ENCODE peak calls at places on chromosomes 13 and 19, in eight cellular contexts. B is WTC11, A is cardiac fibroblast, P is ascending aorta, V is right lobe of liver, L is breast epithelium, E is PC-3, J is tibial artery. Z is an unnamed sample.

GRCh38 chr13:67574320-67575233 is 344.4 kb upstream of the PCDH9 start:
- DNase-seq in A (peak), J (no peak), E (peak), P (no peak), L (no peak), V (no peak), B (no peak), Z (no peak)

GRCh38 chr19:46913852-46914430 is 53.1 kb downstream of the ARHGAP35 start:
- DNase-seq in P (no peak), B (no peak), E (peak), J (no peak), A (no peak), V (no peak), L (no peak), Z (no peak)

GRCh38 chr13:69589531-69589930 is 518.1 kb upstream of the ATXN8OS start:
- DNase-seq in B (no peak), J (no peak), E (no peak), V (no peak), A (no peak), P (no peak), L (no peak), Z (no peak)

GRCh38 chr19:47719047-47719885 is 6.0 kb downstream of the EHD2 start:
- DNase-seq in A (peak), B (no peak), P (peak), V (no peak), E (no peak), L (peak), J (peak), Z (no peak)

GRCh38 chr19:19021115-19021514 is 12.2 kb downstream of the SUGP2 start:
- DNase-seq in L (no peak), A (peak), J (no peak), B (no peak), E (no peak), P (no peak), V (no peak), Z (no peak)

GRCh38 chr13:98503175-98504028 is 73.5 kb downstream of the STK24 start:
- DNase-seq in L (no peak), P (no peak), A (peak), V (peak), B (no peak), E (no peak), J (peak), Z (no peak)

GRCh38 chr13:107842562-107843180 is 372.7 kb downstream of the LIG4 start:
- DNase-seq in A (no peak), V (no peak), L (no peak), P (no peak), B (no peak), J (no peak), E (peak), Z (no peak)

GRCh38 chr13:110712849-110713641 is 455 bp upstream of the ING1 start:
- DNase-seq in L (peak), V (peak), J (peak), E (peak), A (peak), P (peak), B (peak), Z (peak)

GRCh38 chr19:39411006-39411831 is 1.2 kb upstream of the PLEKHG2 start:
- DNase-seq in P (peak), J (peak), E (no peak), B (no peak), A (no peak), L (no peak), V (peak), Z (no peak)

GRCh38 chr19:41175825-41176734 is 16.9 kb upstream of the CYP2S1 start:
- DNase-seq in J (peak), V (no peak), L (no peak), P (no peak), A (peak), E (peak), B (peak), Z (no peak)

GRCh38 chr13:33373624-33374023 is 88.1 kb upstream of the STARD13 start:
- DNase-seq in J (no peak), P (no peak), E (no peak), B (no peak), A (no peak), V (no peak), L (no peak), Z (no peak)

GRCh38 chr13:41416276-41416675 is 41.1 kb upstream of the RGCC start:
- DNase-seq in B (no peak), A (peak), P (no peak), E (no peak), V (no peak), L (no peak), J (no peak), Z (no peak)

GRCh38 chr19:35272122-35272715 is 3.5 kb downstream of the USF2 start:
- DNase-seq in P (no peak), J (no peak), V (no peak), A (no peak), L (no peak), B (no peak), E (no peak), Z (no peak)

GRCh38 chr13:22698477-22698876 is 482.3 kb upstream of the SGCG start:
- DNase-seq in A (no peak), B (no peak), J (no peak), E (no peak), V (no peak), L (no peak), P (no peak), Z (no peak)

GRCh38 chr19:39701291-39701690 is 3.0 kb upstream of the LGALS14 start:
- DNase-seq in B (no peak), J (no peak), V (no peak), L (no peak), A (no peak), E (no peak), P (no peak), Z (no peak)

GRCh38 chr19:17078920-17079709 is 3.5 kb downstream of the MYO9B start:
- DNase-seq in J (no peak), B (no peak), A (no peak), P (no peak), V (no peak), E (no peak), L (no peak), Z (no peak)

GRCh38 chr19:3185482-3186376 is at the start of gene NCLN:
- DNase-seq in A (peak), E (peak), B (peak), J (peak), P (peak), V (peak), L (peak), Z (peak)
- TF ChIP-seq CTCF in A (no peak), E (no peak), B (no peak), J (no peak), P (no peak), V (no peak), L (no peak), Z (no peak)

DNA sequence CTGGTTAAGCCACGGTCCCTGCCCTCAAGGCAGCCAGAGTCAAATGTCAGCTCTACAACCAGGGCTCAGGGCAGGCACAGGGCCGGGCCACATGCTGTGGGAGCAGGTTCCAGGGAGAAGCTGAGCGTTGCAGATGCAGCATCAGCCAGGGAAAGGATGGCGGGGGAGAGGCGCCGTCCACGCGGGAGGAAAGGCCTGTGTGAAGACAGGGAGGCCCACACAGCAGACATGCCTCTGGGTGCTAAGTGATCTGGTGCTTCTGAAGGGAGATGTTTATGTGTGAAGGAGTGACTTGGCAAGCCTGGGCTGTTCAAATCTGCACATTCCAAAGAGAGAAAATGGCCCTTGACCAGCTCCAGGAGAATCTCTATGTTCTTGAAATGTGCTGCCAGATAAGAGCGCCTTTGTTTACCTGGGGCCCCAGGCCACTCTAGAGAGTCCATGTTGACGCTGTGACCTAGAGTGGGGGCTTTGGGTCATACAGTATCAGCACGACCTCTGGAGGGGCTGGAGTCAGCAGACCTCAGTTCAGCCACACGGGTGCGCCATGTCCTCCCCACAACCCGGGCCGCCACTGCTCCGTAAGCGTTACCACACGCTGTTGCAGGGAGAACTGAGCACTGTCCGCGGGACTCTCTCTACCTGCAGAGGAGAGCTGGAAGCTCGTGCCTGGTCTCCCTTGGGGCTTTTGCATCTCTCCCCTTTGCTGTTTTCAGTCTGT is 15.9 kb upstream of the ATF5 start:
- DNase-seq in P (no peak), J (no peak), A (no peak), V (no peak), E (no peak), L (no peak), B (peak), Z (no peak)
- TF ChIP-seq CTCF in P (no peak), J (no peak), A (no peak), V (peak), E (no peak), L (no peak), B (no peak), Z (peak)

GRCh38 chr13:58682616-58683015 is 1051.1 kb downstream of the PCDH17 start:
- DNase-seq in P (no peak), V (no peak), J (no peak), B (no peak), E (no peak), A (no peak), L (no peak), Z (no peak)
- TF ChIP-seq CTCF in P (no peak), V (no peak), J (no peak), B (no peak), E (no peak), A (no peak), L (no peak), Z (no peak)

DNA sequence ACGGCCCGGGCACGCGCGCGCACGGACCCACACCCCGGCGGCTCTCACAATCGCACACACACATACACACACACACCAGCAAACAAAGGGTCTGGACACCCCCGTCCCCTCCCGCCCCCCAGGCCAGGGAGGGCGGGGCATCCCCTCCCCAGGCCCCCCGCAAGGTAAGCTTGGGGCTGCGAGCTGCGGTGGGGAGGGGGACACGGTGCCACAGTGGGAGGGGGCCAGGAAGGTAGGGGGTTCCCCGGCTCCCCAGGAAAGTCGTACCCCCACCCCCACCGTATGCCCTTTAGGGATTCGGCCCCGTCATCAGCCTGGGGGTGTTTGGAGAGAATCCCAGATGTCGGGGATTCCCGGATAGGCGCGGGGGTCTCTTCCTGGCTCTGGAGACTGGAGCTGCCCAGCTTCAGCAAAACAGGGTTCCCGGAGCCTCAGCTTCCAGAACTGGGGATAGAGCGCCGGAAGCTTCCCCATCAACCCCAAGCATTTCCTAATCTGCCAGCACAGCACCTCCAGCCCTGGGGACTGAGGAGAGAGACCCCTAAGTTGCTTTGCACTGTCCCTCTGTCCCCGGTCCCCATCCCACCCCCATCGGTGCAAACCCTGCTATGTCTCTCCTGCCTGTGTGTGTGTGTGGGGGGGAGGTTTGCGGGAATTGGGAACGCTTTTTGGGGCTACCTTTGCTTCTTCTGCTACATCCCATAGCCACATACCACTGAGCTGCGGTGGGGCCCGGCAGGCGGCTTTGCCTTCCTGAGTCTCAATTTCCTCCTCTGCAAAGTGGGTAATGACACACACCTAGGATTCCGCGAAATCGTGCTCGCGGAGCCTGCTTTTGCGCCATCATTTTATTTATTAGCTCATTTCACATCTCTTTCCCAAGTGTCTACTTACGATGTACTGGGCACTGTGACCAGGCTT is 1.8 kb upstream of the CDC37 start:
- DNase-seq in B (no peak), P (no peak), A (no peak), E (no peak), L (no peak), J (no peak), V (no peak), Z (no peak)
- TF ChIP-seq CTCF in B (no peak), P (no peak), A (no peak), E (no peak), L (no peak), J (no peak), V (no peak), Z (no peak)

DNA sequence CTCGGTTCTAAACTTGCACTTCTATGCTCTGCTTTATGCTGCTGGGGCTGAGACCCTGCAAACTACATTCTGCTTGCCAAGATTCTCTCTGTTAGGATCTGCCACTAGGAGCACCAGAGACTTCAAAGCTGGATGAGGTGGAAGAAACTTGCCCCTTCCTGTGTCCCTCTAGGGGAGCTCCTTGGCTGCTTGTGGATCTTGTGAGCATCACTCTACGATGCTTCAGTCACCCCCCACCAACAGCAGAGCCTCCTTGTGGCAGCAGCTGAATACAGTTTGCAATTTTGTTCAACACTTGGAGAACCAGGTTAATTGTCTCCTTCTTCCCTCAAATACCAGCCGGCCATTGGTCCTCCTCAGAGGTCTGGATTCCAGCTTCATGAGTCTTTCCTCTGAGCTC is 310.6 kb downstream of the FGF14 start:
- DNase-seq in B (peak), E (peak), P (no peak), L (no peak), J (no peak), V (no peak), A (peak), Z (no peak)
- TF ChIP-seq CTCF in B (no peak), E (peak), P (no peak), L (no peak), J (no peak), V (no peak), A (peak), Z (peak)